ENCODE peak calls at places on chromosomes 3 and 15, in nine cellular contexts. R is stimulated activated CD4-positive, alpha-beta T cell treated with anti-CD3 and anti-CD28 coated beads, Interleukin-15, amount 100 ng/mL, for 1 hour; K is H7; A is T-helper 2 cell treated with Interferon-gamma antibody and Interleukin-4, amounts not matched to agents 5 μg/mL and 100 μg/mL, for 36 hours; Q is ELR; F is HFFc6; V is brain microvascular endothelial cell; N is H54; W is NCI-H524 treated with DMSO at 0.1 percent for 48 hours. Z is an unnamed sample.

GRCh38 chr15:70245932-70246622 is 148.4 kb upstream of the TLE3 start:
- DNase-seq in R (no peak), K (peak; percentile 24), A (no peak), Q (peak; percentile 82), F (peak; percentile 29), V (peak; percentile 63), N (peak; percentile 63), W (no peak), Z (no peak)

GRCh38 chr3:184656991-184657669 is 54.7 kb downstream of the MAGEF1 start:
- DNase-seq in R (no peak), K (peak; percentile 73), A (peak; percentile 59), Q (peak; percentile 79), F (peak; percentile 65), V (peak; percentile 86), N (no peak), W (peak; percentile 27), Z (no peak)

GRCh38 chr3:192188218-192188835 is 539.0 kb downstream of the FGF12 start:
- DNase-seq in R (no peak), K (peak; percentile 52), A (peak; percentile 12), Q (peak; percentile 65), F (no peak), V (peak; percentile 15), N (peak; percentile 15), W (peak; percentile 15), Z (no peak)

GRCh38 chr3:51306093-51306492 is 79.0 kb upstream of the MANF start:
- DNase-seq in R (no peak), K (no peak), A (no peak), Q (no peak), F (no peak), V (no peak), N (no peak), W (no peak), Z (no peak)

GRCh38 chr3:150965436-150965835 is 7.1 kb downstream of the CLRN1 start:
- DNase-seq in R (no peak), K (no peak), A (no peak), Q (peak; percentile 10), F (no peak), V (no peak), N (no peak), W (no peak), Z (no peak)

GRCh38 chr3:54713455-54713854 is 214.4 kb downstream of the LRTM1 start:
- DNase-seq in R (no peak), K (no peak), A (no peak), Q (no peak), F (no peak), V (no peak), N (no peak), W (no peak), Z (no peak)

GRCh38 chr15:64152507-64153387 is 1.2 kb downstream of the SNX22 start:
- DNase-seq in R (no peak), K (peak; percentile 68), A (no peak), Q (peak; percentile 37), F (no peak), V (no peak), N (no peak), W (no peak), Z (no peak)

GRCh38 chr3:32757618-32758374 is 60.0 kb upstream of the TRIM71 start:
- DNase-seq in R (no peak), K (no peak), A (no peak), Q (no peak), F (no peak), V (no peak), N (no peak), W (no peak), Z (no peak)

GRCh38 chr3:174439621-174440349 is 419.3 kb upstream of the NAALADL2 start:
- DNase-seq in R (no peak), K (no peak), A (no peak), Q (peak; percentile 97), F (peak; percentile 99), V (peak; percentile 88), N (peak; percentile 4), W (no peak), Z (no peak)

GRCh38 chr15:33098082-33099058 is 96.1 kb downstream of the FMN1 start:
- DNase-seq in R (no peak), K (no peak), A (no peak), Q (peak; percentile 93), F (peak; percentile 80), V (peak; percentile 95), N (peak; percentile 39), W (no peak), Z (no peak)

GRCh38 chr3:30747771-30748281 is 141.4 kb downstream of the TGFBR2 start:
- DNase-seq in R (no peak), K (peak; percentile 4), A (no peak), Q (peak; percentile 74), F (peak; percentile 41), V (peak; percentile 80), N (no peak), W (no peak), Z (no peak)

GRCh38 chr3:184713521-184713920 is 1.7 kb upstream of the MAGEF1 start:
- DNase-seq in R (no peak), K (no peak), A (no peak), Q (no peak), F (no peak), V (no peak), N (no peak), W (no peak), Z (no peak)

GRCh38 chr3:66423791-66424190 is 77.0 kb downstream of the LRIG1 start:
- DNase-seq in R (no peak), K (no peak), A (no peak), Q (peak; percentile 71), F (peak; percentile 86), V (peak; percentile 82), N (no peak), W (no peak), Z (no peak)

GRCh38 chr15:98666841-98667240 is 18.5 kb downstream of the IGF1R start:
- DNase-seq in R (no peak), K (no peak), A (no peak), Q (no peak), F (no peak), V (no peak), N (no peak), W (no peak), Z (no peak)

GRCh38 chr3:38227989-38228388 is 37.6 kb upstream of the SLC22A13 start:
- DNase-seq in R (no peak), K (no peak), A (no peak), Q (peak; percentile 83), F (peak; percentile 82), V (peak; percentile 50), N (no peak), W (no peak), Z (no peak)

GRCh38 chr3:123067689-123068226 is 933 bp downstream of the PDIA5 start:
- DNase-seq in R (no peak), K (no peak), A (peak; percentile 12), Q (peak; percentile 37), F (no peak), V (no peak), N (no peak), W (no peak), Z (no peak)

GRCh38 chr3:167644611-167645010 is 9.1 kb downstream of the WDR49 start:
- DNase-seq in R (no peak), K (no peak), A (no peak), Q (no peak), F (no peak), V (no peak), N (no peak), W (no peak), Z (no peak)

GRCh38 chr15:57048930-57049550 is 130.6 kb downstream of the TCF12 start:
- DNase-seq in R (no peak), K (no peak), A (no peak), Q (no peak), F (no peak), V (peak; percentile 53), N (no peak), W (no peak), Z (no peak)

GRCh38 chr3:49132437-49133225 is at the start of gene LAMB2:
- DNase-seq in R (no peak), K (peak; percentile 94), A (no peak), Q (peak; percentile 84), F (peak; percentile 84), V (peak; percentile 67), N (peak; percentile 80), W (no peak), Z (no peak)

GRCh38 chr15:56208641-56209155 is 35.0 kb downstream of the RFX7 start:
- DNase-seq in R (no peak), K (no peak), A (no peak), Q (no peak), F (no peak), V (no peak), N (no peak), W (no peak), Z (no peak)

GRCh38 chr3:117619805-117620204 is 910.2 kb downstream of the TUSC7 start:
- DNase-seq in R (no peak), K (no peak), A (no peak), Q (no peak), F (no peak), V (no peak), N (no peak), W (no peak), Z (no peak)

GRCh38 chr3:16511561-16512434 is 1.7 kb downstream of the RFTN1 start:
- DNase-seq in R (peak; percentile 31), K (peak; percentile 46), A (peak; percentile 85), Q (peak; percentile 88), F (peak; percentile 70), V (peak; percentile 89), N (peak; percentile 39), W (no peak), Z (peak; percentile 58)

GRCh38 chr3:106821801-106822200 is 555.4 kb upstream of the CCDC54 start:
- DNase-seq in R (no peak), K (no peak), A (no peak), Q (no peak), F (no peak), V (no peak), N (no peak), W (no peak), Z (no peak)

GRCh38 chr3:149790698-149791097 is 1.7 kb downstream of the ANKUB1 start:
- DNase-seq in R (no peak), K (no peak), A (no peak), Q (no peak), F (no peak), V (no peak), N (no peak), W (no peak), Z (no peak)